ENCODE peak calls at places on chromosomes 6 and 20, in six cellular contexts. Q, I, T, F, N and L are unnamed samples.

GRCh38 chr6:43803055-43803782 is 33.2 kb downstream of the VEGFA start:
- DNase-seq in Q (no peak), I (peak), T (no peak), F (no peak), N (no peak), L (no peak)

GRCh38 chr6:111604259-111605099 is 1.2 kb downstream of the TRAF3IP2 start:
- DNase-seq in Q (no peak), I (peak), T (no peak), F (peak), N (no peak), L (peak)

GRCh38 chr6:30067460-30068139 is 602 bp downstream of the PPP1R11 start:
- DNase-seq in Q (no peak), I (no peak), T (no peak), F (no peak), N (no peak), L (no peak)

GRCh38 chr20:36384022-36384619 is 78.0 kb downstream of the DLGAP4 start:
- DNase-seq in Q (peak), I (peak), T (peak), F (peak), N (peak), L (peak)

GRCh38 chr20:63652192-63652980 is 838 bp downstream of the STMN3 start:
- DNase-seq in Q (no peak), I (peak), T (no peak), F (no peak), N (peak), L (no peak)

GRCh38 chr20:55415567-55416142 is 589.7 kb downstream of the CBLN4 start:
- DNase-seq in Q (no peak), I (no peak), T (peak), F (no peak), N (no peak), L (no peak)

GRCh38 chr6:107711953-107712522 is 112.1 kb downstream of the SCML4 start:
- DNase-seq in Q (no peak), I (no peak), T (no peak), F (no peak), N (no peak), L (no peak)

GRCh38 chr6:5167501-5167900 is 82.4 kb downstream of the PPP1R3G start:
- DNase-seq in Q (no peak), I (no peak), T (no peak), F (no peak), N (no peak), L (no peak)

GRCh38 chr6:107763959-107764358 is 60.2 kb downstream of the SCML4 start:
- DNase-seq in Q (no peak), I (peak), T (no peak), F (peak), N (no peak), L (peak)

GRCh38 chr6:45419574-45420082 is 41.9 kb upstream of the SUPT3H start:
- DNase-seq in Q (peak), I (no peak), T (peak), F (peak), N (peak), L (peak)

GRCh38 chr6:27158316-27158643 is 89.2 kb upstream of the PRSS16 start:
- DNase-seq in Q (no peak), I (no peak), T (no peak), F (no peak), N (no peak), L (no peak)

GRCh38 chr6:21115111-21115510 is 478.4 kb upstream of the SOX4 start:
- DNase-seq in Q (no peak), I (peak), T (no peak), F (peak), N (no peak), L (peak)